ENCODE peak calls at places on chromosomes 12 and 14, in six cellular contexts. T is H1, G is mesenchymal stem cell, R is neuronal stem cell, Y is mesendoderm, H is trophoblast cell. E is an unnamed sample.

GRCh38 chr12:3533703-3534386 is 42.8 kb downstream of the PRMT8 start:
- DNase-seq in T (no peak), G (no peak), R (no peak), Y (peak; percentile 27), H (no peak), E (no peak)

GRCh38 chr12:13968281-13968680 is 13.1 kb downstream of the GRIN2B start:
- DNase-seq in T (no peak), G (no peak), R (no peak), Y (no peak), H (no peak), E (no peak)

GRCh38 chr12:82486524-82487235 is 128.4 kb downstream of the METTL25 start:
- DNase-seq in T (no peak), G (no peak), R (no peak), Y (no peak), H (no peak), E (peak; percentile 28)

GRCh38 chr12:75722714-75723200 is 211.3 kb upstream of the KRR1 start:
- DNase-seq in T (no peak), G (peak; percentile 86), R (no peak), Y (peak; percentile 69), H (no peak), E (peak; percentile 93)

GRCh38 chr12:52197371-52198231 is 5.8 kb upstream of the KRT80 start:
- DNase-seq in T (no peak), G (no peak), R (no peak), Y (no peak), H (no peak), E (no peak)

GRCh38 chr12:570949-571794 is 92.1 kb downstream of the NINJ2 start:
- DNase-seq in T (no peak), G (peak; percentile 85), R (no peak), Y (peak; percentile 83), H (peak; percentile 43), E (peak; percentile 80)

GRCh38 chr12:100651694-100652093 is 78.2 kb downstream of the GAS2L3 start:
- DNase-seq in T (no peak), G (no peak), R (no peak), Y (peak; percentile 49), H (no peak), E (no peak)

GRCh38 chr12:129854591-129854990 is 49.2 kb downstream of the TMEM132D start:
- DNase-seq in T (no peak), G (no peak), R (no peak), Y (no peak), H (no peak), E (no peak)

GRCh38 chr14:97056086-97056485 is 258.9 kb downstream of the VRK1 start:
- DNase-seq in T (no peak), G (no peak), R (no peak), Y (no peak), H (no peak), E (no peak)

GRCh38 chr12:116878567-116879508 is 2.4 kb downstream of the HRK start:
- DNase-seq in T (no peak), G (peak; percentile 18), R (no peak), Y (peak; percentile 43), H (peak; percentile 87), E (no peak)

GRCh38 chr14:76829650-76830421 is 3.6 kb downstream of the LRRC74A start:
- DNase-seq in T (no peak), G (no peak), R (no peak), Y (no peak), H (no peak), E (no peak)

GRCh38 chr12:34218193-34219045 is 196.1 kb downstream of the ALG10 start:
- DNase-seq in T (no peak), G (peak; percentile 1), R (no peak), Y (peak; percentile 49), H (peak; percentile 72), E (peak; percentile 34)

GRCh38 chr14:64762044-64763034 is 58.1 kb downstream of the PLEKHG3 start:
- DNase-seq in T (no peak), G (peak; percentile 91), R (no peak), Y (no peak), H (peak; percentile 9), E (peak; percentile 96)

GRCh38 chr14:47208434-47208833 is 467.0 kb downstream of the MDGA2 start:
- DNase-seq in T (no peak), G (no peak), R (peak; percentile 17), Y (no peak), H (no peak), E (no peak)

GRCh38 chr14:36183402-36183801 is 6.9 kb upstream of the PTCSC3 start:
- DNase-seq in T (no peak), G (no peak), R (no peak), Y (no peak), H (no peak), E (no peak)

GRCh38 chr14:38404100-38404541 is 148.2 kb upstream of the CLEC14A start:
- DNase-seq in T (no peak), G (peak; percentile 70), R (no peak), Y (no peak), H (no peak), E (peak; percentile 90)

GRCh38 chr12:10454531-10454930 is 1.4 kb upstream of the KLRC1 start:
- DNase-seq in T (no peak), G (peak; percentile 4), R (no peak), Y (no peak), H (no peak), E (no peak)

GRCh38 chr12:64560395-64561301 is 49.6 kb upstream of the RASSF3 start:
- DNase-seq in T (no peak), G (peak; percentile 96), R (no peak), Y (no peak), H (no peak), E (peak; percentile 100)

GRCh38 chr12:9943244-9943643 is 11.1 kb upstream of the CLEC2A start:
- DNase-seq in T (no peak), G (no peak), R (no peak), Y (no peak), H (peak; percentile 14), E (no peak)

GRCh38 chr12:51217133-51217967 is 512 bp downstream of the POU6F1 start:
- DNase-seq in T (no peak), G (peak; percentile 44), R (peak; percentile 31), Y (peak; percentile 39), H (no peak), E (no peak)

GRCh38 chr12:91890742-91891141 is 254.9 kb downstream of the BTG1 start:
- DNase-seq in T (no peak), G (no peak), R (no peak), Y (no peak), H (peak; percentile 15), E (peak; percentile 8)

GRCh38 chr14:68440776-68441175 is 352.1 kb downstream of the ZFP36L1 start:
- DNase-seq in T (no peak), G (no peak), R (no peak), Y (no peak), H (no peak), E (peak; percentile 56)

GRCh38 chr14:31414190-31414833 is 6.0 kb downstream of the HEATR5A start:
- DNase-seq in T (no peak), G (peak; percentile 19), R (no peak), Y (no peak), H (peak; percentile 19), E (peak; percentile 30)

GRCh38 chr12:11711675-11712327 is 62.3 kb downstream of the ETV6 start:
- DNase-seq in T (no peak), G (no peak), R (no peak), Y (no peak), H (no peak), E (peak; percentile 67)

DNA sequence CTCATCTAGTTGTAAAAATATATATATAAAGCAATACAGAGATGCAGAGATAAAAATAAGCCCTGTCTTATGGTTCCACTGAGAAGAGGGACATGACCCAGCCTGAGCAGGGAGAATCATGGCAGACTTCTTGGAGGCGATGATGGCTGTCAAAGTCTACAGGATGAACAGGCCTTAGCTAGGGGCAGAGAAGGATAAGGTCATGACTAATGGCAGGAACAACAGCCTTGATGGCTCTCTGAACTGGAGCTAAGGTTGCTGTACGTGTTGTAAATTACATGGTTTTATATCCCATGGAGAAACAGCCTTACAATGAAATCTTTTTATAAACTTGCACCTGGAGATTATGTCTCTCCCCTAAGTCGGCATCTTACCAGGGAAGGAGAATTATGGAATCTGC is 32.4 kb downstream of the FOXN3 start:
- DNase-seq in T (no peak), G (no peak), R (no peak), Y (no peak), H (no peak), E (no peak)
- H3K23ac ChIP-seq in T (no peak overlapping the region), G (no peak overlapping the region), R (no peak overlapping the region), Y (no peak overlapping the region), H (no peak overlapping the region), E (no peak overlapping the region)

GRCh38 chr12:124317400-124317799 is 22.5 kb downstream of the RFLNA start:
- DNase-seq in T (no peak), G (no peak), R (no peak), Y (no peak), H (no peak), E (no peak)
- H3K4me3 ChIP-seq in T (no peak overlapping the region), G (no peak overlapping the region), R (no peak overlapping the region), Y (no peak overlapping the region), H (no peak overlapping the region), E (no peak overlapping the region)

GRCh38 chr12:16600525-16600924 is 5.4 kb downstream of the LMO3 start:
- DNase-seq in T (no peak), G (no peak), R (no peak), Y (no peak), H (no peak), E (no peak)
- H3K23ac ChIP-seq in T (no peak overlapping the region), G (no peak overlapping the region), R (no peak overlapping the region), Y (no peak overlapping the region), H (no peak overlapping the region), E (no peak overlapping the region)

GRCh38 chr12:7122876-7123769 is 5.6 kb downstream of the RBP5 start:
- DNase-seq in T (no peak), G (no peak), R (no peak), Y (peak; percentile 13), H (no peak), E (no peak)
- H3K4me3 ChIP-seq in T (no peak overlapping the region), G (no peak overlapping the region), R (no peak overlapping the region), Y (no peak overlapping the region), H (no peak overlapping the region), E (no peak overlapping the region)

DNA sequence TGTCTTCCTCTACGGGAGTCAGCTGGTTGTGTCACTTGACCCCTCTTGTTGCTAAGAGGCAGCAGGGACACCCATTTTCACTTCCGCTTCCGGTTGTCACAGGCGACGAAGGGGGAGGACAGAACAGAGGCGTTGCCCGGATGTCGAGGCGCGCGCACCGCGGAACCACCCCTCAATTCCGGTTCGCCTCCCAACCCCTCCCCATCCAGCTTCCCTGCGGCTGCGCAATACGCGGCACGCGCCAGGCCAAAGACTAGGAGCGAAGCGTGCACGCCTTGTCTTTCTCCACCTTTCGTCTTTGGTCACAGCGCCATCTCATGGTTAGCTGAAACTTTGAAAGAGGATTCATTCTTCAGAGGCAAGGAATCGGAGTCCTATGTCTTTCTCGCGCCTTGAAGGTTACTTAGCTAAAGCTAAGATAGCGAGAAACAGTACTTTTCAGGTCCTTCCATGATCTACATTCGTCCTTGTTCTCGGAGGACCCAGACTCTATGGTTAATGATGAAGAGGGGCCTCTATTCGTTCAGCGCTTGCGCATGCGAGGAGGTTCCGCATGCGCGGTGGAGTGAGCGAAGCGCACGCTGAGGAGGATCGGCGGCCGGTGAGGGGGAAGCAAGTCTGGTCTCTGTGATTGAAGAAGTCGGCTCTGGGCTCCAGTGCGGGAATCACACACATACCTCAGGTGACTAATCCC is at the start of the genes ATP6V1D and EIF2S1:
- DNase-seq in T (peak; percentile 98), G (peak; percentile 100), R (peak; percentile 99), Y (peak; percentile 100), H (peak; percentile 99), E (peak; percentile 99)
- H3K23ac ChIP-seq in T (no peak within 1 kb of the TSS), G (no peak within 1 kb of the TSS), R (peak within 1 kb of the TSS; percentile 90), Y (no peak within 1 kb of the TSS), H (peak within 1 kb of the TSS; percentile 63), E (peak within 1 kb of the TSS; percentile 100)